ENCODE peak calls at places on chromosomes 16 and 17, in ten cellular contexts. C, R, Q, O, L, B, F, T, M and Y are unnamed samples.

GRCh38 chr16:75218256-75219076 is at the start of gene CTRB1:
- DNase-seq in L (no peak), B (no peak), Q (no peak), C (no peak), F (no peak), M (no peak), O (no peak), T (no peak), R (no peak), Y (no peak)

GRCh38 chr16:81544261-81544660 is 99.7 kb downstream of the CMIP start:
- DNase-seq in C (no peak), R (no peak), L (no peak), B (no peak), F (no peak), M (no peak), O (peak), Q (no peak), T (no peak), Y (no peak)

GRCh38 chr17:70819183-70819582 is 649.9 kb downstream of the KCNJ2 start:
- DNase-seq in B (no peak), L (no peak), M (no peak), Q (no peak), O (no peak), T (no peak), R (no peak), F (no peak), C (no peak), Y (no peak)

GRCh38 chr17:81416612-81417011 is 21.4 kb downstream of the BAHCC1 start:
- DNase-seq in B (no peak), O (no peak), F (no peak), L (no peak), Q (no peak), T (no peak), R (no peak), M (no peak), C (no peak), Y (no peak)

GRCh38 chr17:29693751-29694150 is 71.0 kb upstream of the CORO6 start:
- DNase-seq in F (no peak), B (no peak), L (no peak), T (no peak), R (no peak), C (no peak), Q (no peak), O (no peak), M (no peak), Y (no peak)

GRCh38 chr16:58009856-58010416 is 8.7 kb downstream of the USB1 start:
- DNase-seq in C (no peak), T (no peak), L (peak), Q (no peak), F (no peak), B (no peak), R (no peak), O (peak), M (no peak), Y (no peak)

GRCh38 chr17:78476973-78477372 is 98.5 kb downstream of the PGS1 start:
- DNase-seq in B (no peak), Q (no peak), C (no peak), L (no peak), T (no peak), O (no peak), M (no peak), F (no peak), R (no peak), Y (no peak)

GRCh38 chr17:27333410-27333980 is 39.6 kb downstream of the WSB1 start:
- DNase-seq in R (peak), B (no peak), L (no peak), O (no peak), Q (no peak), F (no peak), T (no peak), C (no peak), M (no peak), Y (no peak)

GRCh38 chr16:610513-611381 is 20.0 kb upstream of the WFIKKN1 start:
- DNase-seq in M (peak), C (no peak), T (peak), R (peak), O (peak), B (no peak), Q (no peak), L (no peak), F (no peak), Y (no peak)

GRCh38 chr17:35715416-35715815 is 16.0 kb upstream of the RASL10B start:
- DNase-seq in M (no peak), O (no peak), T (no peak), Q (no peak), F (no peak), B (no peak), R (no peak), C (no peak), L (no peak), Y (no peak)

GRCh38 chr17:45410144-45411091 is 22.3 kb downstream of the ARHGAP27 start:
- DNase-seq in T (no peak), O (peak), M (no peak), R (peak), F (no peak), Q (no peak), L (no peak), B (no peak), C (no peak), Y (no peak)

GRCh38 chr17:48733632-48734327 is 5.2 kb upstream of the HOXB13 start:
- DNase-seq in Q (no peak), B (no peak), L (no peak), O (no peak), T (no peak), C (no peak), R (no peak), M (no peak), F (no peak), Y (no peak)

GRCh38 chr17:5772720-5773119 is 188.4 kb upstream of the NLRP1 start:
- DNase-seq in T (no peak), R (no peak), O (no peak), F (no peak), C (no peak), L (no peak), M (no peak), B (no peak), Q (peak), Y (no peak)

GRCh38 chr16:56195151-56195550 is 3.9 kb downstream of the GNAO1 start:
- DNase-seq in Q (no peak), L (no peak), T (no peak), B (no peak), F (no peak), O (no peak), C (no peak), M (no peak), R (no peak), Y (no peak)

GRCh38 chr17:2392252-2393183 is 8.3 kb downstream of the MNT start:
- DNase-seq in L (peak), R (peak), F (peak), M (peak), C (peak), T (peak), Q (peak), B (no peak), O (peak), Y (peak)

GRCh38 chr17:63096426-63096825 is 130.4 kb downstream of the TANC2 start:
- DNase-seq in Q (peak), F (no peak), C (no peak), T (peak), M (no peak), O (no peak), L (no peak), R (no peak), B (no peak), Y (no peak)

GRCh38 chr16:62638964-62639861 is 603.0 kb upstream of the CDH8 start:
- DNase-seq in T (no peak), Q (no peak), F (no peak), O (no peak), C (no peak), R (no peak), B (no peak), L (no peak), M (no peak), Y (no peak)

GRCh38 chr16:72467157-72467759 is 295.3 kb upstream of the PMFBP1 start:
- DNase-seq in F (peak), L (no peak), B (peak), C (no peak), Q (no peak), R (no peak), M (no peak), O (no peak), T (peak), Y (no peak)

GRCh38 chr16:80804061-80804450 is 342 bp downstream of the CDYL2 start:
- DNase-seq in O (peak), Q (peak), F (peak), R (peak), M (peak), L (peak), B (no peak), C (no peak), T (peak), Y (peak)

GRCh38 chr17:20092292-20092867 is 83.2 kb downstream of the SPECC1 start:
- DNase-seq in C (peak), B (no peak), T (peak), M (no peak), L (no peak), R (no peak), Q (peak), F (no peak), O (no peak), Y (no peak)

GRCh38 chr17:72683506-72684404 is 408.7 kb downstream of the SLC39A11 start:
- DNase-seq in B (peak), M (no peak), T (peak), C (no peak), O (no peak), R (no peak), F (peak), Q (peak), L (no peak), Y (no peak)

GRCh38 chr17:34527908-34528470 is 51.4 kb upstream of the TMEM132E start:
- DNase-seq in O (no peak), C (no peak), R (no peak), Q (no peak), M (peak), T (no peak), L (peak), B (no peak), F (no peak), Y (no peak)
- TF ChIP-seq CTCF in O (no peak), C (no peak), R (no peak), Q (no peak), M (peak), T (no peak), L (peak), B (no peak), F (no peak), Y (peak)

DNA sequence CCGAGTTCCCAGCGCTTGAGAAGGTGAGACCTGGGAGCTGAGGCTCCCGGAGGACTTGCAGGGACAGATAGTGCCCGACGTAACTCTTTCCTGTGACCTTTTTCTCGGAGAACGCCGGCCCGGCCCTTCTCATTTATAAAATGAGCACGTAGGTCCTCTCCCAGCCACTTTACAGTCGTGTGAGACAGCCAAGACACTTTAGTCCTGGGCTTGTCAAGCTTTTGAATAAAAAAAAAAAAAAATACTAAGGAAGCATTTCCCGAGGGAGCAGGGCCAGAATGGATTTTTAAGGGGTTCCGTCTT is 241 bp downstream of the DRC3 start:
- DNase-seq in F (no peak), C (no peak), L (no peak), M (no peak), Q (no peak), B (no peak), R (no peak), O (no peak), T (no peak), Y (no peak)
- TF ChIP-seq CTCF in F (no peak), C (no peak), L (no peak), M (no peak), Q (no peak), B (no peak), R (no peak), O (no peak), T (no peak), Y (no peak)

DNA sequence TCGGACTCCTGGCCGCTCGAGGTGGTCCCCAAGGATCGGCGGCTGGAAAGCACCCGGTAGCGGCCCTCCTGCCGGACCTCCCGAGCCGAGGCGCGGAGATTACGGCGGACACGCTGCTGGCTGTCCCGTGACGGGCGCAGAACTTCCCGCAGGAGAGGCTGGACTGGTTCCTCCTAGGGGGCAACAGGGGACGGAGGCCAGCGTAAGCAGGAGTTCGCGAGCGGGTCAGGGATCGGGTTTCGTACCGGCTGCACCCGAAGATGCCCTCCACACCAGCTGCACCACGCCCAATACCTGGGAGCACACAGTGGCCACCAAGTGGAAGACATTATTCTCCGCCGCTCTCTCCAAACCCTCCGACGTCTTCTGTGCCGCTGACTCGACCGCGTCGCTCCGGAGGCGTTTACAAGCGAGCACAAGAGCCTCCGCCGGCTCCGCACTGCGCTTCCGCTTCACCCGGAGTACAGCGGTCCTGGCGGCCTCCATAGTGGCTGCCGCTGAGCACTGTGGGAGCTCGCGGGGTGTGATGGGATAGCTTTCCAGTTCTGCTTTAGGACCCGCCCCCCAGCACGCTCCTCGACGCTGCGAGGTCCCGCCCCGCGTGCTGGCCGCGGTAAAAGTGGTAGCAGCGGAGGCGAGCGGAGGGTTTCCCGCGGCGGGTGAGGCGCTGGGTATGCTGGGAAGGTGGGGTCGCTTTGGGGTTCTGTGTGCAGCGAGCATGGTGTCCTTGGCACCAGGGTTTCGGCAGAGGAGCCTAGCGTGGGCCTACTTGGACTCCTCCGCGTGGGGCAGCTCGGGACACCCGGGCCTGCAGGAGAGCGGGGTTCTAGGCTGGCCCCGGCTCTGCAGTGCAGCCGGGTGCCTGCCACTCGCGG is at the start of the genes PRMT7 and SLC7A6OS:
- DNase-seq in T (peak), C (peak), B (peak), L (peak), O (peak), R (peak), Q (peak), F (peak), M (peak), Y (peak)
- TF ChIP-seq CTCF in T (peak), C (peak), B (no peak), L (no peak), O (peak), R (peak), Q (no peak), F (peak), M (no peak), Y (peak)

GRCh38 chr17:38733315-38734234 is 3.4 kb downstream of the CISD3 start:
- DNase-seq in B (no peak), F (no peak), Q (no peak), L (no peak), T (no peak), O (no peak), C (no peak), M (no peak), R (peak), Y (no peak)
- TF ChIP-seq CTCF in B (peak), F (peak), Q (no peak), L (no peak), T (peak), O (peak), C (no peak), M (no peak), R (peak), Y (peak)

GRCh38 chr17:47685556-47686275 is 8.2 kb upstream of the TBKBP1 start:
- DNase-seq in R (no peak), M (no peak), B (no peak), L (no peak), Q (no peak), C (no peak), F (no peak), O (no peak), T (no peak), Y (no peak)
- TF ChIP-seq CTCF in R (no peak), M (no peak), B (no peak), L (no peak), Q (no peak), C (no peak), F (no peak), O (no peak), T (no peak), Y (no peak)

GRCh38 chr17:4559851-4560820 is at the start of gene GGT6:
- DNase-seq in R (no peak), B (no peak), F (no peak), M (no peak), O (peak), C (no peak), L (no peak), T (no peak), Q (no peak), Y (no peak)

GRCh38 chr17:4562000-4562969 is 1.9 kb upstream of the GGT6 start:
- DNase-seq in M (no peak), O (peak), L (no peak), R (no peak), F (no peak), C (no peak), T (no peak), B (no peak), Q (no peak), Y (no peak)

GRCh38 chr17:4559139-4559791 is 1.1 kb downstream of the GGT6 start:
- DNase-seq in R (no peak), B (no peak), M (no peak), F (no peak), O (peak), Q (no peak), T (no peak), L (no peak), C (no peak), Y (no peak)

GRCh38 chr17:4558311-4558972 is 1.9 kb downstream of the GGT6 start:
- DNase-seq in T (no peak), B (no peak), Q (no peak), O (peak), L (no peak), C (no peak), M (no peak), F (no peak), R (no peak), Y (no peak)

GRCh38 chr17:4560837-4561241 is 462 bp upstream of the GGT6 start:
- DNase-seq in Q (no peak), R (no peak), O (no peak), B (no peak), L (no peak), T (no peak), F (no peak), C (no peak), M (peak), Y (no peak)
- TF ChIP-seq CTCF in Q (no peak), R (no peak), O (peak), B (peak), L (no peak), T (no peak), F (peak), C (no peak), M (no peak), Y (peak)

GRCh38 chr17:43787728-43788127 is 7.5 kb downstream of the CFAP97D1 start:
- DNase-seq in Q (no peak), L (no peak), B (no peak), C (no peak), O (no peak), M (no peak), F (no peak), T (no peak), R (no peak), Y (no peak)

GRCh38 chr17:43791589-43791988 is 11.4 kb downstream of the CFAP97D1 start:
- DNase-seq in T (peak), C (no peak), R (no peak), B (no peak), O (no peak), Q (peak), L (no peak), F (peak), M (no peak), Y (no peak)

GRCh38 chr17:43789482-43789881 is 9.2 kb downstream of the CFAP97D1 start:
- DNase-seq in M (no peak), Q (no peak), C (no peak), T (no peak), B (no peak), R (no peak), F (no peak), L (no peak), O (no peak), Y (no peak)

GRCh38 chr17:43784628-43785101 is 4.4 kb downstream of the CFAP97D1 start:
- DNase-seq in B (no peak), O (no peak), L (no peak), Q (peak), M (no peak), R (no peak), F (peak), C (no peak), T (peak), Y (no peak)

DNA sequence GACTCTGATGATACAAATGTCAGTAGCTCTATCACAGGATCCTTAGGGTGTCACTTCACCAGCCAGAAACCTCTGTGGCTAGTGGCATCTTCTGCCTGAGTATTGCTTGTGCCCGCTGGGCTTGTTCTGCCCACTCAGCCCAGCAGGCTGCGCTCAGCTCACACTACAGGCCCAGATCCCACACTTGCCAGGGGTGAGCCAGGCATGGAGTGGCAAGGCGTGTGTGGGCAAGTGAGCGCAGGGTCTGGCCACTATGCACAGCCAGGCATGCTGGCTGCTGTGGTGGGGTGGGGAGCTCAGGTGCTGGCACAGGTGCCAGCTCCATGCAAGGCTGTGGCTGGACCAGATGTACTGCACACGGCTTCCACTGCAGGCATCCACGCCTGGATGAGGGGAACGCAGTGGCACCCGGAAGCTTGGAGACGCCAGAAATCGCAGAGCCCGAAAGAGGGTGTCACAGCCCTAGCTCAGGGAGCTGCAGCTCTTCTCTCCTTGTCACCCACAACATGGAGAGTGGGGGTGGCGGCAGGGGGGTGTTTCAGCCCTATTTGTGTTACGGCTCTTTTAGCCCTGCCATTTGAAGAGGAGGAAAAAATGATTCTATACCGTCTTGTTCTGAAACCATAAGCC is 10.2 kb downstream of the CFAP97D1 start:
- DNase-seq in Q (no peak), B (no peak), O (peak), R (no peak), L (no peak), F (no peak), M (peak), T (no peak), C (no peak), Y (no peak)
- TF ChIP-seq CTCF in Q (no peak), B (no peak), O (no peak), R (no peak), L (no peak), F (peak), M (no peak), T (peak), C (peak), Y (no peak)

DNA sequence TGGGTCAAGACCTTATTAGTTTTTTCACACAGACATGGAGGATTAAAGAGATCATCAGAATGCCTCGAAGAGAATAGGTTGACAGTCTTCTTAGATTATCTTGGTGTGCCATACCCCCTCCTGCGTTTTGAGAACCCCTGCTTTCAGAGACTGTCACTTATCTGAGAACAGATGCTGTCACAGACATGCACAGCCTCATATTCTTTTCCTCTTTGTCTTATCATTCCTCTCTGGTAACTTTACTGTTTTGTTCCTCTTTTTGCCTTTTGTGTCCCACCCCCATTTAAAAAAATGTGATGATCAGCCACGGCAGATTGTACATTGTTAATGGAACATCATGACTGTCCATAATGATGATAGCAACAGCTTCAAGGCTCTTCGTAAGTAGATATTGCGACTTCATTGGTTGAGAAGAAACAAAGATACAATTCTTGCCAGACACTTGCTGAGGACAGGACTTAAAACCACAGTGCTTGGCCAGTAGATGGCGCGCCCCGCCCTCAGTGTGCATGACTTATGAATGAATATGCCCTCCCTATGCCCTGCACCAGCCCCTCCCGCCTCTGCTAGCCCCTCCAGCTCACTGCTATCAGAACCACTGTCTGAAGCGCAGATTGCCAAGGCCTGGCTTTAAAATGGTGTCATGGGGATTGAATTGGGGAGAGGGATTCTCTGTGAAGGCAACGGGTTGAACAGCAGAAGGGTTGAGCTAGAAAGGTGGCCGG is 2.6 kb upstream of the PITPNC1 start:
- DNase-seq in R (peak), C (peak), F (peak), L (peak), Q (peak), O (peak), T (peak), B (no peak), M (peak), Y (peak)
- TF ChIP-seq CTCF in R (peak), C (peak), F (peak), L (peak), Q (peak), O (peak), T (peak), B (peak), M (peak), Y (peak)

GRCh38 chr17:46940692-46941404 is 17.9 kb downstream of the GOSR2 start:
- DNase-seq in B (no peak), T (peak), Q (peak), F (peak), M (peak), L (peak), C (peak), O (peak), R (peak), Y (peak)
- TF ChIP-seq CTCF in B (peak), T (peak), Q (peak), F (peak), M (peak), L (peak), C (peak), O (peak), R (peak), Y (peak)